ENCODE peak calls at places on chromosomes 7 and 10, in ten cellular contexts. V is stimulated activated CD8-positive, alpha-beta memory T cell treated with anti-CD3 and anti-CD28 coated beads, Interleukin-4, amount 100 ng/mL, for 1 hour; Z is fibroblast of gingiva; N is NCI-H345; D is A549; F is astrocyte of the spinal cord; B is activated T-cell treated with anti-CD3 and anti-CD28 coated beads, Interleukin-2, amount 50 U/mL, for 1 hour; X is AG04450; G is activated naive CD4-positive, alpha-beta T cell treated with Interleukin-2 at 50 U/mL for 16 hours; H is CD8-positive, alpha-beta T cell. S is an unnamed sample.

GRCh38 chr7:50696810-50697582 is 85.7 kb downstream of the GRB10 start:
- DNase-seq in V (no peak), Z (no peak), N (no peak), D (peak), F (no peak), B (no peak), X (no peak), G (no peak), H (no peak), S (no peak)

GRCh38 chr10:43926371-43926770 is 277.7 kb upstream of the ZNF32 start:
- DNase-seq in V (no peak), Z (no peak), N (no peak), D (no peak), F (no peak), B (no peak), X (no peak), G (no peak), H (no peak), S (no peak)

GRCh38 chr7:156458011-156458410 is 182.6 kb upstream of the RNF32 start:
- DNase-seq in V (no peak), Z (no peak), N (no peak), D (no peak), F (no peak), B (no peak), X (no peak), G (no peak), H (no peak), S (no peak)

GRCh38 chr10:93954726-93955363 is 38.9 kb upstream of the PLCE1 start:
- DNase-seq in V (no peak), Z (no peak), N (no peak), D (peak), F (peak), B (no peak), X (no peak), G (no peak), H (no peak), S (no peak)

GRCh38 chr7:28228386-28228785 is 47.8 kb upstream of the JAZF1 start:
- DNase-seq in V (no peak), Z (no peak), N (no peak), D (no peak), F (no peak), B (no peak), X (no peak), G (no peak), H (no peak), S (no peak)

GRCh38 chr10:71203124-71203523 is 9.2 kb upstream of the UNC5B start:
- DNase-seq in V (no peak), Z (no peak), N (no peak), D (no peak), F (no peak), B (no peak), X (no peak), G (no peak), H (no peak), S (no peak)

GRCh38 chr7:130087364-130087763 is 17.0 kb downstream of the KLHDC10 start:
- DNase-seq in V (no peak), Z (no peak), N (no peak), D (no peak), F (no peak), B (no peak), X (no peak), G (no peak), H (no peak), S (no peak)

GRCh38 chr10:60606343-60607080 is 171.8 kb upstream of the CDK1 start:
- DNase-seq in V (no peak), Z (peak), N (no peak), D (no peak), F (peak), B (no peak), X (no peak), G (no peak), H (no peak), S (no peak)

GRCh38 chr10:30447125-30447799 is 13.3 kb downstream of the MAP3K8 start:
- DNase-seq in V (no peak), Z (peak), N (no peak), D (no peak), F (peak), B (no peak), X (no peak), G (no peak), H (no peak), S (no peak)

GRCh38 chr7:108000875-108001758 is 1.8 kb downstream of the LAMB1 start:
- DNase-seq in V (no peak), Z (no peak), N (no peak), D (peak), F (peak), B (no peak), X (no peak), G (no peak), H (no peak), S (peak)

GRCh38 chr7:105738133-105738532 is 138.3 kb downstream of the ATXN7L1 start:
- DNase-seq in V (no peak), Z (no peak), N (no peak), D (no peak), F (no peak), B (no peak), X (no peak), G (no peak), H (no peak), S (no peak)

GRCh38 chr10:132861116-132861691 is 75.3 kb upstream of the NKX6-2 start:
- DNase-seq in V (no peak), Z (no peak), N (no peak), D (no peak), F (no peak), B (peak), X (no peak), G (no peak), H (no peak), S (no peak)

GRCh38 chr7:28984631-28985030 is 26.5 kb upstream of the TRIL start:
- DNase-seq in V (no peak), Z (peak), N (peak), D (no peak), F (peak), B (no peak), X (peak), G (no peak), H (no peak), S (no peak)

GRCh38 chr10:116133641-116134040 is 139.4 kb downstream of the GFRA1 start:
- DNase-seq in V (no peak), Z (no peak), N (no peak), D (no peak), F (no peak), B (no peak), X (no peak), G (no peak), H (no peak), S (no peak)

GRCh38 chr7:117781707-117782106 is 91.5 kb downstream of the CTTNBP2 start:
- DNase-seq in V (no peak), Z (no peak), N (no peak), D (no peak), F (no peak), B (no peak), X (no peak), G (no peak), H (no peak), S (no peak)

GRCh38 chr10:92011560-92012214 is 88.1 kb downstream of the BTAF1 start:
- DNase-seq in V (no peak), Z (no peak), N (no peak), D (peak), F (peak), B (no peak), X (no peak), G (no peak), H (no peak), S (no peak)

GRCh38 chr10:30435068-30435422 is 1.1 kb downstream of the MAP3K8 start:
- DNase-seq in V (no peak), Z (peak), N (no peak), D (peak), F (no peak), B (peak), X (no peak), G (peak), H (no peak), S (no peak)

GRCh38 chr10:73493781-73494180 is 2.0 kb downstream of the PPP3CB start:
- DNase-seq in V (no peak), Z (peak), N (no peak), D (no peak), F (peak), B (no peak), X (peak), G (no peak), H (no peak), S (no peak)

GRCh38 chr7:12062062-12062461 is 149.0 kb upstream of the TMEM106B start:
- DNase-seq in V (no peak), Z (no peak), N (no peak), D (peak), F (no peak), B (no peak), X (no peak), G (no peak), H (no peak), S (no peak)

GRCh38 chr10:59331661-59332060 is 30.7 kb downstream of the FAM13C start:
- DNase-seq in V (no peak), Z (no peak), N (no peak), D (no peak), F (no peak), B (no peak), X (no peak), G (no peak), H (no peak), S (no peak)

GRCh38 chr10:5563237-5563961 is 38.6 kb downstream of the CALML3 start:
- DNase-seq in V (no peak), Z (no peak), N (no peak), D (no peak), F (no peak), B (no peak), X (no peak), G (no peak), H (no peak), S (no peak)

GRCh38 chr7:64045301-64046040 is at the start of gene ZNF727:
- DNase-seq in V (no peak), Z (no peak), N (no peak), D (no peak), F (no peak), B (no peak), X (no peak), G (no peak), H (peak), S (no peak)

GRCh38 chr10:6721480-6721879 is 141.4 kb upstream of the PRKCQ start:
- DNase-seq in V (no peak), Z (peak), N (no peak), D (peak), F (peak), B (no peak), X (peak), G (no peak), H (no peak), S (no peak)

GRCh38 chr10:77493851-77494788 is 143.5 kb downstream of the KCNMA1 start:
- DNase-seq in V (no peak), Z (peak), N (peak), D (peak), F (peak), B (no peak), X (no peak), G (no peak), H (no peak), S (peak)

GRCh38 chr10:92593553-92594046 is 670 bp downstream of the KIF11 start:
- DNase-seq in V (no peak), Z (no peak), N (no peak), D (no peak), F (peak), B (no peak), X (no peak), G (no peak), H (no peak), S (no peak)

GRCh38 chr7:64877714-64878610 is 25.1 kb upstream of the ZNF273 start:
- DNase-seq in V (no peak), Z (no peak), N (no peak), D (no peak), F (no peak), B (no peak), X (no peak), G (no peak), H (no peak), S (peak)

GRCh38 chr10:114541081-114541833 is 116.8 kb downstream of the ABLIM1 start:
- DNase-seq in V (peak), Z (peak), N (no peak), D (no peak), F (peak), B (peak), X (peak), G (peak), H (peak), S (no peak)

GRCh38 chr10:75367098-75367497 is 34.5 kb downstream of the ZNF503 start:
- DNase-seq in V (no peak), Z (no peak), N (no peak), D (no peak), F (no peak), B (no peak), X (no peak), G (no peak), H (no peak), S (no peak)

GRCh38 chr10:510415-510881 is 179.0 kb downstream of the DIP2C start:
- DNase-seq in V (no peak), Z (peak), N (peak), D (no peak), F (peak), B (no peak), X (no peak), G (no peak), H (no peak), S (no peak)

GRCh38 chr10:103441611-103442010 is 10.6 kb downstream of the CALHM2 start:
- DNase-seq in V (no peak), Z (no peak), N (no peak), D (no peak), F (no peak), B (no peak), X (no peak), G (no peak), H (no peak), S (no peak)

GRCh38 chr10:44280615-44281014 is 104.3 kb downstream of the CXCL12 start:
- DNase-seq in V (no peak), Z (peak), N (no peak), D (no peak), F (no peak), B (no peak), X (no peak), G (no peak), H (no peak), S (no peak)

GRCh38 chr7:30285531-30286284 is 1.3 kb downstream of the ZNRF2 start:
- DNase-seq in V (peak), Z (peak), N (peak), D (peak), F (peak), B (peak), X (no peak), G (peak), H (peak), S (peak)

GRCh38 chr7:65438593-65438992 is 64.9 kb downstream of the ZNF92 start:
- DNase-seq in V (no peak), Z (peak), N (no peak), D (no peak), F (peak), B (no peak), X (peak), G (no peak), H (no peak), S (no peak)

GRCh38 chr10:99234067-99234738 is 1.4 kb downstream of the HPSE2 start:
- DNase-seq in V (no peak), Z (peak), N (no peak), D (peak), F (peak), B (no peak), X (no peak), G (peak), H (peak), S (no peak)

GRCh38 chr7:88442417-88442816 is 135.7 kb upstream of the STEAP4 start:
- DNase-seq in V (no peak), Z (no peak), N (no peak), D (no peak), F (no peak), B (no peak), X (no peak), G (no peak), H (no peak), S (no peak)

GRCh38 chr7:142669074-142669654 is 80.1 kb upstream of the PRSS1 start:
- DNase-seq in V (no peak), Z (no peak), N (peak), D (no peak), F (peak), B (no peak), X (no peak), G (no peak), H (no peak), S (no peak)

GRCh38 chr10:49768329-49768728 is 6.2 kb upstream of the OGDHL start:
- DNase-seq in V (no peak), Z (no peak), N (no peak), D (no peak), F (no peak), B (no peak), X (no peak), G (no peak), H (no peak), S (no peak)

GRCh38 chr10:104441601-104442000 is 88.0 kb downstream of the CFAP58 start:
- DNase-seq in V (no peak), Z (peak), N (no peak), D (peak), F (peak), B (no peak), X (peak), G (no peak), H (no peak), S (no peak)

GRCh38 chr7:74405191-74405898 is 48.4 kb upstream of the GTF2IRD1 start:
- DNase-seq in V (no peak), Z (no peak), N (no peak), D (peak), F (no peak), B (no peak), X (no peak), G (no peak), H (no peak), S (no peak)

S was measured in HuH-7.